ENCODE peak calls at places on chromosome 20, in nine cellular contexts. One of them, this sample, is unnamed.

GRCh38 chr20:19757487-19757972 is 528 bp upstream of the RIN2 start:
- DNase-seq in H9: peak; percentile 70
- DNase-seq in ascending aorta: peak; percentile 93
- DNase-seq in CD4-positive, alpha-beta memory T cell: no peak
- DNase-seq in IMR-90: peak; percentile 70
- DNase-seq in psoas muscle: peak; percentile 88
- DNase-seq in mucosa of descending colon: peak; percentile 80
- DNase-seq in ovary: peak; percentile 88
- DNase-seq in adipocyte: peak; percentile 91
- DNase-seq in this sample: peak; percentile 74

GRCh38 chr20:32908334-32909292 is 49.9 kb downstream of the EFCAB8 start:
- DNase-seq in mucosa of descending colon: no peak
- DNase-seq in CD4-positive, alpha-beta memory T cell: no peak
- DNase-seq in H9: no peak
- DNase-seq in adipocyte: no peak
- DNase-seq in IMR-90: no peak
- DNase-seq in ovary: no peak
- DNase-seq in psoas muscle: no peak
- DNase-seq in ascending aorta: no peak
- DNase-seq in this sample: no peak

GRCh38 chr20:59571591-59572314 is 32.6 kb upstream of the PHACTR3 start:
- DNase-seq in IMR-90: peak; percentile 38
- DNase-seq in adipocyte: peak; percentile 85
- DNase-seq in mucosa of descending colon: peak; percentile 71
- DNase-seq in H9: peak; percentile 81
- DNase-seq in psoas muscle: peak; percentile 46
- DNase-seq in ascending aorta: peak; percentile 64
- DNase-seq in ovary: peak; percentile 81
- DNase-seq in CD4-positive, alpha-beta memory T cell: peak; percentile 28
- DNase-seq in this sample: peak; percentile 50

GRCh38 chr20:31602779-31603441 is 2.2 kb upstream of the ID1 start:
- DNase-seq in ovary: no peak
- DNase-seq in IMR-90: peak; percentile 89
- DNase-seq in adipocyte: peak; percentile 71
- DNase-seq in CD4-positive, alpha-beta memory T cell: peak; percentile 22
- DNase-seq in psoas muscle: no peak
- DNase-seq in ascending aorta: no peak
- DNase-seq in mucosa of descending colon: peak; percentile 37
- DNase-seq in H9: no peak
- DNase-seq in this sample: no peak

GRCh38 chr20:63345328-63346100 is 15.6 kb downstream of the CHRNA4 start:
- DNase-seq in ascending aorta: no peak
- DNase-seq in psoas muscle: no peak
- DNase-seq in CD4-positive, alpha-beta memory T cell: no peak
- DNase-seq in IMR-90: no peak
- DNase-seq in ovary: peak; percentile 60
- DNase-seq in adipocyte: peak; percentile 29
- DNase-seq in H9: no peak
- DNase-seq in mucosa of descending colon: no peak
- DNase-seq in this sample: no peak

GRCh38 chr20:33826270-33826897 is 15.2 kb downstream of the CHMP4B start:
- DNase-seq in IMR-90: no peak
- DNase-seq in ascending aorta: no peak
- DNase-seq in H9: peak; percentile 67
- DNase-seq in CD4-positive, alpha-beta memory T cell: no peak
- DNase-seq in adipocyte: no peak
- DNase-seq in psoas muscle: no peak
- DNase-seq in ovary: no peak
- DNase-seq in mucosa of descending colon: no peak
- DNase-seq in this sample: no peak

GRCh38 chr20:24829649-24830370 is 119.3 kb upstream of the CST7 start:
- DNase-seq in adipocyte: no peak
- DNase-seq in psoas muscle: no peak
- DNase-seq in CD4-positive, alpha-beta memory T cell: no peak
- DNase-seq in mucosa of descending colon: no peak
- DNase-seq in ovary: no peak
- DNase-seq in ascending aorta: no peak
- DNase-seq in IMR-90: no peak
- DNase-seq in H9: no peak
- DNase-seq in this sample: peak; percentile 15

GRCh38 chr20:33733654-33734576 is 2.1 kb downstream of the ZNF341 start:
- DNase-seq in ascending aorta: no peak
- DNase-seq in CD4-positive, alpha-beta memory T cell: no peak
- DNase-seq in mucosa of descending colon: peak; percentile 75
- DNase-seq in H9: no peak
- DNase-seq in IMR-90: peak; percentile 64
- DNase-seq in adipocyte: peak; percentile 83
- DNase-seq in ovary: no peak
- DNase-seq in psoas muscle: no peak
- DNase-seq in this sample: no peak

GRCh38 chr20:51375561-51375960 is 167.0 kb downstream of the NFATC2 start:
- DNase-seq in H9: no peak
- DNase-seq in ascending aorta: no peak
- DNase-seq in mucosa of descending colon: no peak
- DNase-seq in psoas muscle: no peak
- DNase-seq in CD4-positive, alpha-beta memory T cell: no peak
- DNase-seq in IMR-90: no peak
- DNase-seq in adipocyte: no peak
- DNase-seq in ovary: no peak
- DNase-seq in this sample: no peak

GRCh38 chr20:37294262-37294981 is 5.0 kb downstream of the MANBAL start:
- DNase-seq in mucosa of descending colon: no peak
- DNase-seq in ascending aorta: no peak
- DNase-seq in psoas muscle: no peak
- DNase-seq in IMR-90: peak; percentile 77
- DNase-seq in ovary: no peak
- DNase-seq in adipocyte: peak; percentile 52
- DNase-seq in CD4-positive, alpha-beta memory T cell: no peak
- DNase-seq in H9: no peak
- DNase-seq in this sample: no peak

DNA sequence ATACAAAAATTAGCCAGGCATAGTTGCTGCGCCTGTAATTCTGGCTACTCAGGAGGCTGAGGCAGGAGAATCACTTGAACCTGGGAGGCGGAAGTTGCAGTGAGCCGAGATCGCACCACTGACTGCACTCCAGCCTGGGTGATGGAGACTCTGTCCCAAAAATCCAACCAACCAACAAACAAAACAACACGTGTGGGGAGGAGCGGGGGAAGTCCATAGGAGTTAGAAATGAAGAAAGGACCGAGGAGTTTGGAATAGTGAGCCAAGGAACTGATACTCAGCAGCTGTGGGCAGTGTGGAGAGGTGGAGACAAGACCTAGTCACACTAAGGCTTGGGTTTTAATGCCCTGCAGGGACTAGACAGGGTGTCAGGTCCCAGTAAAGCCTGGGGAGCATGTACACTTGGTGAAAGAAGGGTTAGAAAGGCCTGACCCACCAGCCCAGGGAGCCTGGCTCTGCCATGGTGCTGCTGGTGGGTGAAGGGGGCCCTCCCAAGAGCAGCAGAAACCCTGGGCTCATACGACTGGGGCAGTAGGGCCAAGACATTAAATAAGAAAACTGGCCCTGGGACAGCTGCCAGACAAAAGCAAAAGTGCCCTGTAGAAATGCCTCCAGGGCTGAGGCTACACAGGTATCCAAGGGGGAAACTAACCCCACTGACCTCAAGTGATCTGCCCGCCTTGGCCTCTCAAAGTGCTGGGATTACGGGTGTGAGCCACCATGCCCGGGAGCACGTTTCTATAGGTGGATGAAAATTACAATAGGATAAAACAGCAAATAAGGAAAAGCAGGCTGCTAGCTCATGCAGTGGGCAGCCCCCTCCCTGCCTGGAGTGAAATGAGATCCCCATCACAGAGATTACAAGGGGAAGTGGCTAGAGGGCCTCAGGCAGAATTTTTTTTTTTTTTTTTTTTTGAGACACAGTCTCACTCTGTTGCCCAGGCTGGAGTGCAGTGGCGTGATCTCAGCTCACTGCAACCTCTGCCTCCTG is 58.0 kb downstream of the MYH7B start:
- DNase-seq in ovary: no peak
- DNase-seq in H9: peak; percentile 14
- DNase-seq in CD4-positive, alpha-beta memory T cell: no peak
- DNase-seq in mucosa of descending colon: no peak
- DNase-seq in ascending aorta: peak; percentile 37
- DNase-seq in psoas muscle: peak; percentile 6
- DNase-seq in adipocyte: peak; percentile 54
- DNase-seq in IMR-90: no peak
- DNase-seq in this sample: no peak
- H3K4me1 ChIP-seq in ovary: no peaks in the 10 kb centered on the region
- H3K4me1 ChIP-seq in H9: no peaks in the 10 kb centered on the region
- H3K4me1 ChIP-seq in CD4-positive, alpha-beta memory T cell: no peaks in the 10 kb centered on the region
- H3K4me1 ChIP-seq in mucosa of descending colon: no peaks in the 10 kb centered on the region
- H3K4me1 ChIP-seq in ascending aorta: peaks cover under 1% of the 10 kb centered on the region
- H3K4me1 ChIP-seq in psoas muscle: peaks cover 54% of the 10 kb centered on the region
- H3K4me1 ChIP-seq in adipocyte: peaks cover 97% of the 10 kb centered on the region
- H3K4me1 ChIP-seq in IMR-90: peaks cover 9% of the 10 kb centered on the region
- H3K4me1 ChIP-seq in this sample: no peaks in the 10 kb centered on the region

GRCh38 chr20:50146214-50146613 is 7.3 kb downstream of the PEDS1 start:
- DNase-seq in H9: no peak
- DNase-seq in CD4-positive, alpha-beta memory T cell: no peak
- DNase-seq in psoas muscle: no peak
- DNase-seq in adipocyte: no peak
- DNase-seq in ovary: no peak
- DNase-seq in mucosa of descending colon: no peak
- DNase-seq in IMR-90: peak; percentile 53
- DNase-seq in ascending aorta: no peak
- DNase-seq in this sample: no peak

GRCh38 chr20:50144362-50144761 is 9.2 kb downstream of the PEDS1 start:
- DNase-seq in IMR-90: peak; percentile 99
- DNase-seq in ovary: no peak
- DNase-seq in CD4-positive, alpha-beta memory T cell: no peak
- DNase-seq in adipocyte: peak; percentile 97
- DNase-seq in H9: no peak
- DNase-seq in psoas muscle: peak; percentile 72
- DNase-seq in ascending aorta: peak; percentile 90
- DNase-seq in mucosa of descending colon: no peak
- DNase-seq in this sample: no peak

GRCh38 chr20:50142812-50143211 is 10.7 kb downstream of the PEDS1 start:
- DNase-seq in IMR-90: no peak
- DNase-seq in ascending aorta: no peak
- DNase-seq in mucosa of descending colon: no peak
- DNase-seq in CD4-positive, alpha-beta memory T cell: no peak
- DNase-seq in H9: peak; percentile 89
- DNase-seq in adipocyte: no peak
- DNase-seq in ovary: no peak
- DNase-seq in psoas muscle: no peak
- DNase-seq in this sample: no peak

GRCh38 chr20:50149481-50150254 is 3.9 kb downstream of the PEDS1 start:
- DNase-seq in IMR-90: no peak
- DNase-seq in adipocyte: no peak
- DNase-seq in ovary: no peak
- DNase-seq in mucosa of descending colon: peak; percentile 49
- DNase-seq in H9: no peak
- DNase-seq in psoas muscle: peak; percentile 63
- DNase-seq in CD4-positive, alpha-beta memory T cell: no peak
- DNase-seq in ascending aorta: no peak
- DNase-seq in this sample: peak; percentile 65

DNA sequence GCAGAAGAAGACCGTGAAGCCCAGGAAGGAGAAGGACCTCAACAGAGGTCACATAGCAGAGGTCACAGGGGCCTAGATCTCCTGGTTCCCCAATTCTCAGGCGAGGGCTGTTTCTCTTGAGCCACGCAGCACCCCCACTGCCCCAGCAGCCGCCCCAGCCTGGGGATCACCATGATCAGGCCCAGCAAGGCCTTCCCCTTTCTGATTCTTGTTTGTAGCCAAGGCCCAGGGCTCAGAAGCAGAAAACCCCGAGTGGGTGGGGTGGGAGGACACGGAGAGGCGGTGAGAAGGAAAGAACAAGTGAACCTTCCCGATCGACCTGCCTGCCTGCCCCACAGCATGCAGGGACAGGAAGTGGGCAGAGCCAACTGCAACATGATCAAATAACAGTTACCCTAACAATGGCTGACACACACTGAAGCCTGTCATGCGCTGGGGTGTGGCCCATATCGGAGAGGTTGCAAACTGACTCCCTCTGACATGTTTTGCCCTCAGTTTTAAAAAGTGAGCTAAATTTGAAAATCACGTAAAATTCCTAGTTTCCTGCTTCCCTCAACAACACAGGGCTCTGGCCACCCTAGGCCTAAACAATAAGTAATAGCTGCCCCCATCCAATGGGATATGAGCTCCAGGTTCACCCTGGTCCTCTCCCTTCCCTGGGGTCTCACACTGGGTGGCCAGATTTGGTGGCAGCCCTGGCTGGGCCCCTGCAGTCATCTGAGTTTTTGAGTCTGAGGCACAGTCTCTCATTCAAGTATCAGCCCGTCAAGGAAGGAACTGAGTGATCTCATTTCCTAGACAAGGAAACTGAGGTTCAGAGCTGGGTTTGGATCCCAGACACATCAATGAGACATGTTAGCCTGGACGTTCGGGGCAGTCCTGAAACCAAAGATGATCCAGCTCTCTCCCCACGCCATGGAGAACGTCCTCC is 6.5 kb downstream of the PEDS1 start:
- DNase-seq in CD4-positive, alpha-beta memory T cell: peak; percentile 84
- DNase-seq in psoas muscle: peak; percentile 56
- DNase-seq in ovary: no peak
- DNase-seq in IMR-90: peak; percentile 43
- DNase-seq in adipocyte: peak; percentile 43
- DNase-seq in H9: peak; percentile 58
- DNase-seq in ascending aorta: no peak
- DNase-seq in mucosa of descending colon: peak; percentile 68
- DNase-seq in this sample: no peak
- H3K4me1 ChIP-seq in CD4-positive, alpha-beta memory T cell: peaks cover 65% of the 10 kb centered on the region
- H3K4me1 ChIP-seq in psoas muscle: peaks cover 76% of the 10 kb centered on the region
- H3K4me1 ChIP-seq in ovary: peaks cover 3% of the 10 kb centered on the region
- H3K4me1 ChIP-seq in IMR-90: peaks cover 36% of the 10 kb centered on the region
- H3K4me1 ChIP-seq in adipocyte: peaks cover 65% of the 10 kb centered on the region
- H3K4me1 ChIP-seq in H9: peaks cover 27% of the 10 kb centered on the region
- H3K4me1 ChIP-seq in ascending aorta: peaks cover 7% of the 10 kb centered on the region
- H3K4me1 ChIP-seq in mucosa of descending colon: peaks cover 35% of the 10 kb centered on the region
- H3K4me1 ChIP-seq in this sample: peaks cover 44% of the 10 kb centered on the region

GRCh38 chr20:58398254-58398653 is 9.2 kb downstream of the VAPB start:
- DNase-seq in psoas muscle: no peak
- DNase-seq in mucosa of descending colon: no peak
- DNase-seq in adipocyte: no peak
- DNase-seq in CD4-positive, alpha-beta memory T cell: no peak
- DNase-seq in IMR-90: no peak
- DNase-seq in ovary: no peak
- DNase-seq in H9: no peak
- DNase-seq in ascending aorta: no peak
- DNase-seq in this sample: no peak
- H3K4me1 ChIP-seq in psoas muscle: peaks cover 30% of the 10 kb centered on the region
- H3K4me1 ChIP-seq in mucosa of descending colon: peaks cover 9% of the 10 kb centered on the region
- H3K4me1 ChIP-seq in adipocyte: peaks cover 2% of the 10 kb centered on the region
- H3K4me1 ChIP-seq in CD4-positive, alpha-beta memory T cell: peaks cover 93% of the 10 kb centered on the region
- H3K4me1 ChIP-seq in IMR-90: peaks cover 2% of the 10 kb centered on the region
- H3K4me1 ChIP-seq in ovary: peaks cover 12% of the 10 kb centered on the region
- H3K4me1 ChIP-seq in H9: no peaks in the 10 kb centered on the region
- H3K4me1 ChIP-seq in ascending aorta: no peaks in the 10 kb centered on the region
- H3K4me1 ChIP-seq in this sample: no peaks in the 10 kb centered on the region

DNA sequence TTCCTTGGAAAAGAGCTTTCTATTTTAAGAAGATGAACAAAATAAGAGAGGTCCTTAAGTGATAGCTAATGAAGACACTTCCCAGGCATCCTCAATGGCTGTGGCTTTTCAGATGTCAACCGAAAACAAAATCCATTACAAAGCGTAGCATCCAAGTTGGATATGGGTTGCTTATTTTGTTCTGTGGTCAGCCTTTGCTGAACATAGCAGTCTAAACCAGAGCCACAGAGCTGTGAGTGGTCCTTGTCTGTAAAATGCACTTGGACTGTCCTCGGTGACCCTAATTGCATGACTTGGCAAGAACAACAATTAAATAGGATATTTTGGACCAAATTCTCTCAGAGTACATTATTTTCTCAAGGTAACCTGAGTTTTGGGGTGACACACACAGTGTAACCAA is 10.4 kb upstream of the BFSP1 start:
- DNase-seq in ovary: no peak
- DNase-seq in H9: no peak
- DNase-seq in psoas muscle: no peak
- DNase-seq in ascending aorta: no peak
- DNase-seq in adipocyte: no peak
- DNase-seq in IMR-90: no peak
- DNase-seq in mucosa of descending colon: no peak
- DNase-seq in CD4-positive, alpha-beta memory T cell: no peak
- DNase-seq in this sample: no peak
- H3K4me1 ChIP-seq in ovary: peaks cover 7% of the 10 kb centered on the region
- H3K4me1 ChIP-seq in H9: no peaks in the 10 kb centered on the region
- H3K4me1 ChIP-seq in psoas muscle: no peaks in the 10 kb centered on the region
- H3K4me1 ChIP-seq in ascending aorta: peaks cover 18% of the 10 kb centered on the region
- H3K4me1 ChIP-seq in adipocyte: peaks cover 26% of the 10 kb centered on the region
- H3K4me1 ChIP-seq in IMR-90: peaks cover 8% of the 10 kb centered on the region
- H3K4me1 ChIP-seq in mucosa of descending colon: no peaks in the 10 kb centered on the region
- H3K4me1 ChIP-seq in CD4-positive, alpha-beta memory T cell: no peaks in the 10 kb centered on the region
- H3K4me1 ChIP-seq in this sample: no peaks in the 10 kb centered on the region